ENCODE peak calls at places on chromosomes 2 and 18, in four cellular contexts. H, F, G and B are unnamed samples.

GRCh38 chr2:200585730-200586643 is at the start of gene AOX1:
- DNase-seq in H (peak), F (peak), G (peak), B (peak)

GRCh38 chr2:65846984-65847383 is 414.6 kb upstream of the SPRED2 start:
- DNase-seq in H (no peak), F (no peak), G (no peak), B (no peak)

GRCh38 chr2:41160439-41160838 is 708.5 kb upstream of the SLC8A1 start:
- DNase-seq in H (no peak), F (no peak), G (no peak), B (peak)

GRCh38 chr18:24603151-24603550 is 142.7 kb downstream of the HRH4 start:
- DNase-seq in H (no peak), F (no peak), G (no peak), B (no peak)

GRCh38 chr2:84840306-84840705 is 40.6 kb downstream of the TRABD2A start:
- DNase-seq in H (peak), F (no peak), G (peak), B (peak)

GRCh38 chr18:44654555-44654954 is 26.1 kb upstream of the SETBP1 start:
- DNase-seq in H (peak), F (no peak), G (peak), B (peak)

GRCh38 chr2:239778042-239778811 is 246.9 kb downstream of the NDUFA10 start:
- DNase-seq in H (no peak), F (no peak), G (no peak), B (peak)

GRCh38 chr2:157830696-157831570 is 45.2 kb downstream of the ACVR1 start:
- DNase-seq in H (peak), F (peak), G (peak), B (peak)

GRCh38 chr2:8458461-8459459 is 223.1 kb upstream of the ID2 start:
- DNase-seq in H (peak), F (no peak), G (no peak), B (no peak)

GRCh38 chr2:37020212-37020886 is 54.0 kb upstream of the STRN start:
- DNase-seq in H (peak), F (peak), G (peak), B (peak)

GRCh38 chr2:220263300-220263699 is 635.9 kb downstream of the SLC4A3 start:
- DNase-seq in H (no peak), F (no peak), G (no peak), B (peak)

GRCh38 chr2:101440127-101440738 is 34.7 kb downstream of the RFX8 start:
- DNase-seq in H (no peak), F (no peak), G (peak), B (no peak)

GRCh38 chr2:45459860-45460259 is 151.2 kb downstream of the SRBD1 start:
- DNase-seq in H (no peak), F (no peak), G (no peak), B (no peak)

GRCh38 chr2:206083602-206084467 is 2.1 kb downstream of the INO80D start:
- DNase-seq in H (peak), F (no peak), G (peak), B (no peak)

GRCh38 chr2:239189711-239190131 is 211.1 kb downstream of the HDAC4 start:
- DNase-seq in H (no peak), F (peak), G (no peak), B (no peak)

GRCh38 chr18:5309888-5310470 is 14.5 kb upstream of the ZBTB14 start:
- DNase-seq in H (peak), F (no peak), G (no peak), B (no peak)

DNA sequence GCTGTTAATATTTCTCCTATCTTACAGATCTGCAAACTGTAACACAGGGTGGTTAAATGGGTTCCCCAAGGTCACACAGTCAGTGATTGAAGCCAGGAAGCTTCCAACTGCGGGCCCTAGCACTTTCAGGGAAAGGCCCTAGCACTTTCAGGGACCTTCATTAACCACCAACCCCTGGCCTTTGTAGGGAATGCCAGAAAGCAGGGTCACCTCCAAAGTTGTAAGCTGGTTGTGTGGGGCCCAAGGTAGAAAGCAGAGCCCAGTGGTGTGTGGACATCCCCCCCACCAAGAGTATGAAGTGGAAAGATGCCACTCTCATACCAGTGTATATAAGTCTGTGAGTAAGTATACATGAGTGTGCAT is 4.4 kb downstream of the DLX2 start:
- DNase-seq in H (peak), F (no peak), G (no peak), B (no peak)
- H3K27ac ChIP-seq in H (peak), F (no peak), G (peak), B (peak)

DNA sequence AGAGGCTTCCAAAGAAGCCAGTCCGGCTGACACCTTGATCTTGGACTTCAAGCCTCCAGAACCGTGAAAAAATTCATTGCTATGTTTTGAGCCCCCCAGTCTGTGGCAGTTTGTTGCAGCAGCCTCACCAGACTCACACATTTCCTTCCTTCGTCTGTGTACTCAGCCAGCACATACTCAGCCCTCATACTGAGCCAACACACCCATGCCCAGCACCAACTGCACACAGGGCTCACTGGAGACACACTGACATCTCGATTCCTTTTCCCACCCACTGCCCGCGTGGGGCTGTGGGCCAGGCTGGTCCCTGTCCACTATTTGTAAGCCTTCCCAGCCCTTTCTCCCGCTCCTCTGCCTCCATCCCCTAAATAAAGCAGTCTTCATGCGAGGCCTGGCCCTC is 24.1 kb upstream of the NMUR1 start:
- DNase-seq in H (no peak), F (no peak), G (no peak), B (no peak)
- H3K27ac ChIP-seq in H (no peak), F (peak), G (peak), B (no peak)

GRCh38 chr2:54634012-54634411 is 89.5 kb upstream of the EML6 start:
- DNase-seq in H (no peak), F (no peak), G (no peak), B (no peak)
- H3K27ac ChIP-seq in H (peak), F (peak), G (peak), B (peak)

DNA sequence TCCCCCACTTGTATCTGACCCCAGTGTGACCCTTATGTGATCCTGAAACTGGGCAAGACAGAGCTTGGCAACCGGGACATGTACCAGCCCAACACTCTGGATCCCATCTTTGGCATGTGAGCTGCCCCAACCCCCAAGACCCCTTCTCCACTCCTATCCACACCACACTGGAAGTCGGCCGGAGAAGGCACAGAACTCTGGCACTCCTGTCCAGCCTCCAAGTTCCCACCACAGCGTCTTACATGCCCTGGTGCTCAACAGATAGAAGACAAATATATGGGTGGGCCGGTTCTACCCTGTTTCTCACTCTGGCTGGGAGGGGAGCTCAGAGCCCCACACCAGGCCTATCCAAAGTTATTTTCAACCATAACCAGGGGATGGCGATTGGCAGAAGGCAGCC is 40.8 kb downstream of the LMAN2L start:
- DNase-seq in H (no peak), F (no peak), G (no peak), B (no peak)
- H3K27ac ChIP-seq in H (no peak), F (no peak), G (no peak), B (no peak)

DNA sequence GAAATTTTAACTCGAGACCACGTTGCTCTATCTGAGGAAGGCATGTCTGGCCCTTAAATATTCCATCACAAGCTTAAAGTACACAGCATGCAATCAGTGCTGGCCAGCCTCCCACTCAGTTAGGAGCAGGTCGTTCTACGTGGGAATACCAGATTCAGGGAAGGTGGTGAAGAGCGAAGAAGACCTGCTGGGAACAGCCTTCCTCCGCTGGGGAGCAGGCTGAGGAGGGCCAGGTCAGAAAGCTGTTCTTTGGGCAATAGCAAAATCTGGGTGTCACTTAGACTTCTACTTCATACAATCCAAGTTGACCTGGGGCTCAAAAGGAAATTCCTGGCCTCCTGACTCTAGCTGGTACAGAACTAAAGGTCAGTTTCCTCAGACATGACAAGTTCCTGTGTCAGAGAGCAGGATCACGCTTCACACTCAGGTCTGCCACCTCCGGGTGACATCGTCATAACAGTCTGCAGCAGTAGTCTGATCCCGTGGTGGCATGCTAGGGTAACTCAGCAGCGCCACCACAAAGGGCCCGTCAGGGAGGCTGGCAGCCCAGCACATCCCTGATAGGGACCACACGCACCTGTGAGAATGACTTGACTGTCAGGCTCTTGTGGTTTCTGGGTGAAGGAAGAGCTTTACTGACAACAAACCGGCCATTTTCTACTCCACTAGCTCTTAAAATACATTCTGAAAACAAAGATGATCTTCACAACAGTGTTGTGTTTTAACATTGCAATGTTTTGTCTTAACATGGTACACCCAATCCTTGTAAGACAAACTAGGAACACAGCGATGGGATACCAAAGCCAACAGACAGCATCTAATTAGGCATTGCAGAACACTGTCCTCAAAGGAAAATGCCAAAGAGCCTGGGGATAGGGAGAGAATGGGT is 35.2 kb upstream of the NAPG start:
- DNase-seq in H (no peak), F (no peak), G (no peak), B (peak)
- H3K27ac ChIP-seq in H (no peak), F (no peak), G (no peak), B (no peak)

DNA sequence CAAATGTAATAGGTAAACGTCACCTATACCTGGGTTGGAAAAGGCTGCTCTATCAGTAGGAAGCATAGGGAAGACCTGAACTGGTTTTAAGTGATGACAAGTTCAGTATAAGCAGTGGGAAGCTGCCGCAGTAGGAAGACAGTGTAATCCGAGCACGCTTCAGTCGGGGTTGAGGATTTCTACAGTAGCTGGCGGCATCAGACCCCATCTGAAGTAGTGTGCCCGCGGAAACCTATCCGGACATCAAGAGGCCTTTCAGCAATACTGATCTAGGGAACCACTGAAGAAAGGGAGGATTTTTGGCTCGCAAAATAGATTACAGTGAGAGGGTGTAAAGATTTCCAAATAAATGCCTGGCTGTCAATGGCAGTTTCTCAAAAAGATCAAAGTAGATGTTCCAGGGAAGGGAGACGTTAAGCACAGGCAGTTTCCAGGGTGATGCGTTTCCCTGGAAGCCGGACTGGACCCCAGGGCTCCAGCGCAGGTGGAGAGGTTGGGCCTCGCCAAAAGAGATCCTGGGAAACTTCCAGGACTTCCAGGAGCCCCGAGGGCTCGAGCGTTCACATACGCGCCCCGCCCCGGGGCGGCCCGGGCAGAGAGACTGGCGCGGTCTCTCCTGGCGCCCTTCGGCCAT is 5.3 kb downstream of the LOXL3 start:
- DNase-seq in H (peak), F (no peak), G (no peak), B (no peak)
- H3K27ac ChIP-seq in H (peak), F (peak), G (no peak), B (no peak)

GRCh38 chr2:156339110-156339847 is 6.8 kb upstream of the NR4A2 start:
- DNase-seq in H (no peak), F (no peak), G (no peak), B (no peak)
- H3K27ac ChIP-seq in H (peak), F (peak), G (no peak), B (no peak)